ENCODE peak calls at places on chromosomes 5 and 9, in four cellular contexts. B, Y, D and E are unnamed samples.
A peak's percentile ranks its signal among the peaks of the same experiment; 100 is the strongest.

GRCh38 chr5:14332746-14333145 is 189.6 kb downstream of the TRIO start:
- DNase-seq in B (no peak), Y (no peak), D (no peak), E (no peak)

GRCh38 chr9:626591-626990 is 214.9 kb upstream of the DMRT1 start:
- DNase-seq in B (no peak), Y (no peak), D (no peak), E (no peak)

GRCh38 chr5:120502531-120502930 is 38.4 kb downstream of the PRR16 start:
- DNase-seq in D (no peak), Y (no peak), B (no peak), E (no peak)

GRCh38 chr5:55851675-55851979 is 470 bp downstream of the IL31RA start:
- DNase-seq in B (no peak), D (no peak), Y (no peak), E (no peak)

GRCh38 chr5:88287302-88287701 is 18.7 kb upstream of the TMEM161B start:
- DNase-seq in Y (no peak), D (no peak), B (no peak), E (no peak)

GRCh38 chr5:41414598-41414997 is 95.8 kb downstream of the PLCXD3 start:
- DNase-seq in Y (peak; percentile 97), D (peak; percentile 54), B (peak; percentile 66), E (peak; percentile 86)

GRCh38 chr5:5278201-5278814 is 138.2 kb downstream of the ADAMTS16 start:
- DNase-seq in D (no peak), Y (no peak), B (no peak), E (no peak)

GRCh38 chr5:107011530-107012115 is 659.1 kb downstream of the EFNA5 start:
- DNase-seq in Y (peak; percentile 12), D (no peak), B (no peak), E (no peak)

GRCh38 chr5:142091922-142092321 is 16.7 kb upstream of the NDFIP1 start:
- DNase-seq in B (no peak), Y (no peak), D (no peak), E (no peak)

GRCh38 chr5:76964018-76964417 is 11.2 kb downstream of the CRHBP start:
- DNase-seq in Y (no peak), D (peak; percentile 16), B (no peak), E (no peak)

GRCh38 chr5:118984602-118985001 is 3.7 kb downstream of the DTWD2 start:
- DNase-seq in B (no peak), D (no peak), Y (peak; percentile 83), E (no peak)

GRCh38 chr9:69249337-69249736 is 75.3 kb downstream of the TJP2 start:
- DNase-seq in D (no peak), Y (peak; percentile 8), B (no peak), E (no peak)

GRCh38 chr5:1929108-1929991 is 46.6 kb upstream of the IRX4 start:
- DNase-seq in B (no peak), Y (no peak), D (no peak), E (no peak)

GRCh38 chr9:5511935-5512580 is 1.7 kb downstream of the PDCD1LG2 start:
- DNase-seq in D (no peak), B (no peak), Y (no peak), E (peak; percentile 52)

GRCh38 chr9:5512658-5513452 is 2.5 kb downstream of the PDCD1LG2 start:
- DNase-seq in B (no peak), D (no peak), Y (no peak), E (no peak)

GRCh38 chr9:5514608-5515260 is 4.4 kb downstream of the PDCD1LG2 start:
- DNase-seq in D (no peak), B (no peak), Y (peak; percentile 83), E (no peak)

GRCh38 chr9:5515261-5515650 is 4.9 kb downstream of the PDCD1LG2 start:
- DNase-seq in D (no peak), Y (peak; percentile 71), B (no peak), E (no peak)

DNA sequence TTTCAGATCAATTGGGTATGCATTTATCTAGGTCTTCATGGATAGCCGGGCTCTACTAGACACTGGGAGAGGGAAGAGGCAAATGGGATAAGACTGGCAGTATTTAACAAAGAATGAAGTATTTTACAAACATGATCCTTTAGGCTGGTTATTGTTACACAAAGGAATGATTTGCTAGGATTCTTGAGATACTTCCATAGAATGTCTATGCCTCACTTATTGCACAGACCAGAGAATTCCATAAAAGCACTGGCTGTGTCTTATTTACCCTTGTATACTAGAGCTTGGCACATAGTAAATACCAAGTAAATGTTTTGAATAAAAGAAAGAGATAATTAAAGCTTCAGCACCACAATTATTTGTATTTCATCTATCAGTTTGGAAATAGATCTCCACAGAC is 3.6 kb downstream of the PDCD1LG2 start:
- DNase-seq in Y (no peak), B (no peak), D (no peak), E (no peak)
- H2AFZ ChIP-seq in Y (no peak overlapping the region), B (no peak overlapping the region), D (no peak overlapping the region), E (no peak overlapping the region)

GRCh38 chr5:36606437-36607113 is at the start of gene SLC1A3:
- DNase-seq in Y (peak; percentile 85), B (no peak), D (peak; percentile 79), E (peak; percentile 83)
- TF ChIP-seq EZH2 in Y (no peak), B (no peak), D (no peak), E (no peak)

GRCh38 chr9:105243935-105244273 is 547 bp upstream of the SLC44A1 start:
- DNase-seq in D (no peak), B (no peak), Y (no peak), E (no peak)

GRCh38 chr9:105245720-105246161 is 1.3 kb downstream of the SLC44A1 start:
- DNase-seq in Y (no peak), B (no peak), D (no peak), E (no peak)

GRCh38 chr9:105246656-105247162 is 2.3 kb downstream of the SLC44A1 start:
- DNase-seq in D (no peak), B (no peak), Y (peak; percentile 24), E (no peak)

GRCh38 chr9:105244274-105244995 is at the start of gene SLC44A1:
- DNase-seq in B (peak; percentile 99), Y (peak; percentile 95), D (peak; percentile 98), E (peak; percentile 97)

GRCh38 chr9:105244996-105245719 is 707 bp downstream of the SLC44A1 start:
- DNase-seq in B (peak; percentile 86), Y (peak; percentile 42), D (peak; percentile 85), E (peak; percentile 76)
- H3K4me1 ChIP-seq in B (peaks cover 25% of the 10 kb centered on the region), Y (no peaks in the 10 kb centered on the region), D (peaks cover 38% of the 10 kb centered on the region), E (peaks cover 7% of the 10 kb centered on the region)

GRCh38 chr9:99294850-99295461 is 72.9 kb downstream of the SEC61B start:
- DNase-seq in Y (no peak), D (no peak), B (no peak), E (no peak)
- H2AFZ ChIP-seq in Y (no peak overlapping the region), D (no peak overlapping the region), B (peak overlapping the region; percentile 33), E (no peak overlapping the region)